ENCODE peak calls at places on chromosome 16, in five cellular contexts. N is pancreas; U is K562; A is HCT116; O is CD8-positive, alpha-beta memory T cell. I is an unnamed sample. For H3K4me1, the result is how much of the 10 kb centered on the place peaks cover.

GRCh38 chr16:15033309-15033707 is 22.6 kb downstream of the NTAN1 start:
- DNase-seq in N (no peak), U (no peak), A (no peak), O (no peak), I (no peak)

GRCh38 chr16:17784073-17784472 is 313.3 kb upstream of the XYLT1 start:
- DNase-seq in N (no peak), U (peak), A (no peak), O (no peak), I (no peak)

GRCh38 chr16:64419832-64420231 is 702.0 kb downstream of the CDH11 start:
- DNase-seq in N (no peak), U (no peak), A (no peak), O (no peak), I (no peak)

GRCh38 chr16:2786061-2786825 is 1.1 kb downstream of the PRSS33 start:
- DNase-seq in N (peak), U (no peak), A (no peak), O (no peak), I (no peak)

GRCh38 chr16:5466551-5466950 is 369.0 kb upstream of the EEF2KMT start:
- DNase-seq in N (no peak), U (no peak), A (no peak), O (no peak), I (no peak)

GRCh38 chr16:49548571-49548970 is 175.0 kb downstream of the C16orf78 start:
- DNase-seq in N (no peak), U (no peak), A (no peak), O (no peak), I (no peak)

GRCh38 chr16:77657016-77657415 is 65.3 kb upstream of the NUDT7 start:
- DNase-seq in N (no peak), U (peak), A (peak), O (no peak), I (no peak)

GRCh38 chr16:73813523-73813922 is 483.1 kb upstream of the PSMD7 start:
- DNase-seq in N (no peak), U (no peak), A (no peak), O (no peak), I (no peak)

GRCh38 chr16:79261461-79261860 is 339.1 kb downstream of the MAF start:
- DNase-seq in N (no peak), U (peak), A (no peak), O (no peak), I (peak)

GRCh38 chr16:47604306-47604705 is 143.2 kb downstream of the PHKB start:
- DNase-seq in N (no peak), U (no peak), A (no peak), O (no peak), I (no peak)

GRCh38 chr16:75591001-75591852 is 25.0 kb downstream of the GABARAPL2 start:
- DNase-seq in N (no peak), U (no peak), A (no peak), O (no peak), I (no peak)

GRCh38 chr16:85515319-85515745 is 97.8 kb upstream of the GSE1 start:
- DNase-seq in N (no peak), U (peak), A (no peak), O (no peak), I (no peak)

GRCh38 chr16:85515830-85516397 is 97.2 kb upstream of the GSE1 start:
- DNase-seq in N (peak), U (peak), A (no peak), O (no peak), I (no peak)

GRCh38 chr16:85514295-85514600 is 98.9 kb upstream of the GSE1 start:
- DNase-seq in N (peak), U (no peak), A (no peak), O (no peak), I (no peak)

GRCh38 chr16:85513649-85514048 is 99.5 kb upstream of the GSE1 start:
- DNase-seq in N (no peak), U (no peak), A (no peak), O (no peak), I (no peak)

GRCh38 chr16:85514601-85515318 is 98.4 kb upstream of the GSE1 start:
- DNase-seq in N (peak), U (no peak), A (peak), O (no peak), I (peak)
- H3K4me3 ChIP-seq in N (no peak), U (no peak), A (peak), O (no peak), I (no peak)

DNA sequence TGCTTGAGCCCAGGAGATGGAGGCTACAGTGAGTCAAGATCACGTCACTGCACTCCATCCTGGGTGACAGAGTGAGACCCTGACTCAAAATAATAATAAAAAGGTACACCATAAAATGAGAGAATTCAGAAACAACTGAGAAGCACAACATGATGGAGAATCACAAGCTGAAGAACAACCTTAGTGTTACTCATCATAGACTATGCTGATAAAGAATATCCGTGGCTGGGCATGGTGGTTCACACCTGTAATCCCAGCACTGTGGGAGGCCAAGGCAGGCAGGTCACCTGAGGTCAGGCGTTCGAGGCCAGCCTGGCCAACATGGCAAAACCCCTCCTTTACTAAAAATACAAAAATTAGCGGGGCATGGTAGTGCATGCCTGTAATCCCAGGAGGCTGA is 16.0 kb downstream of the CREBBP start:
- DNase-seq in N (no peak), U (no peak), A (no peak), O (no peak), I (no peak)
- H3K4me1 ChIP-seq in N (under half), U (under half), A (under half), O (half or more), I (under half)

DNA sequence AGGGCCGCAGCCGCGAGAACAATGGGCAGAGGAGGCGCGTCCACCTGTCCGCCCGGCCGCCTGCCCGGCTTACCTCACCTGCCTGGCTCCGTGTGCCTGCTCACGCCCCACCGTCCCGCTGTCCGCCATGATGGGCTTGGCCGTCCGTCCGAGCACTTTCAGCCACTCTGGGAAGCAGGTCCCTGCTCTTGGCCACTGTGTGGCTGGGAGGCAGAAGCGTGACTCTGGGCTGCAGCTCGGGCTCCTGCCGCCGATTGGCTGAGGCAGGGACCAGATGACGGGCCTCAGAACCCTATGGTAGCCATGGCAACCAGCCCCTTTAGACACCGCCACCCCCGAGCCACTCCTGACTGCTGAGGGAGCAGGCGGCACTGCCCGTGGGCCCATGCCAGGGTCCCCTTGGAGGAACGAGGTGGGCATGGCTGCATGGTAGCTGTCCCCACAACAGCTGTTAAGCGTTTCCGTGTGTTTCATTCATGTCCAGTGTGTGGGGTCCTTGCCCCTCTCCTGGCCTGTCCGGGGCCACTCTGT is 8.9 kb upstream of the AXIN1 start:
- DNase-seq in N (peak), U (no peak), A (no peak), O (no peak), I (no peak)
- H3K27ac ChIP-seq in N (no peak), U (no peak), A (peak), O (no peak), I (no peak)

GRCh38 chr16:53952215-53953208 is 248.6 kb downstream of the FTO start:
- DNase-seq in N (no peak), U (no peak), A (no peak), O (no peak), I (peak)
- H3K4me3 ChIP-seq in N (no peak), U (no peak), A (no peak), O (peak), I (no peak)

GRCh38 chr16:10880609-10881452 is 3.8 kb downstream of the CIITA start:
- DNase-seq in N (no peak), U (no peak), A (no peak), O (no peak), I (no peak)

GRCh38 chr16:10879681-10880589 is 2.9 kb downstream of the CIITA start:
- DNase-seq in N (no peak), U (no peak), A (no peak), O (no peak), I (no peak)

GRCh38 chr16:10878328-10878643 is 1.3 kb downstream of the CIITA start:
- DNase-seq in N (no peak), U (no peak), A (no peak), O (no peak), I (no peak)

GRCh38 chr16:10877472-10877946 is 507 bp downstream of the CIITA start:
- DNase-seq in N (no peak), U (no peak), A (no peak), O (no peak), I (no peak)

GRCh38 chr16:10878644-10879498 is 1.9 kb downstream of the CIITA start:
- DNase-seq in N (no peak), U (no peak), A (no peak), O (no peak), I (no peak)
- H3K4me1 ChIP-seq in N (under half), U (under half), A (under half), O (under half), I (under half)

GRCh38 chr16:54342001-54342776 is 55.6 kb upstream of the IRX3 start:
- DNase-seq in N (peak), U (no peak), A (no peak), O (no peak), I (no peak)
- H3K27ac ChIP-seq in N (no peak), U (no peak), A (no peak), O (no peak), I (no peak)

GRCh38 chr16:89200124-89200849 is at the start of gene SLC22A31:
- DNase-seq in N (peak), U (no peak), A (no peak), O (no peak), I (no peak)
- H3K4me3 ChIP-seq in N (peak), U (peak), A (peak), O (no peak), I (no peak)

GRCh38 chr16:89392881-89393730 is 97.3 kb downstream of the ANKRD11 start:
- DNase-seq in N (no peak), U (no peak), A (no peak), O (no peak), I (no peak)
- H3K4me1 ChIP-seq in N (under half), U (under half), A (under half), O (half or more), I (under half)

GRCh38 chr16:88979616-88980015 is 2.6 kb upstream of the CBFA2T3 start:
- DNase-seq in N (no peak), U (no peak), A (no peak), O (no peak), I (no peak)
- H3K27ac ChIP-seq in N (no peak), U (peak), A (no peak), O (peak), I (no peak)

GRCh38 chr16:81565633-81566032 is 121.0 kb downstream of the CMIP start:
- DNase-seq in N (no peak), U (no peak), A (no peak), O (no peak), I (no peak)

GRCh38 chr16:81566245-81567007 is 121.8 kb downstream of the CMIP start:
- DNase-seq in N (no peak), U (no peak), A (no peak), O (no peak), I (no peak)

GRCh38 chr16:81562174-81562849 is 117.7 kb downstream of the CMIP start:
- DNase-seq in N (no peak), U (no peak), A (no peak), O (no peak), I (no peak)

GRCh38 chr16:81562926-81563325 is 118.3 kb downstream of the CMIP start:
- DNase-seq in N (no peak), U (no peak), A (no peak), O (no peak), I (no peak)

GRCh38 chr16:81564368-81565060 is 119.9 kb downstream of the CMIP start:
- DNase-seq in N (no peak), U (no peak), A (no peak), O (no peak), I (no peak)
- H3K4me3 ChIP-seq in N (no peak), U (no peak), A (no peak), O (no peak), I (no peak)